ENCODE peak calls at places on chromosomes 11 and 22, in ten cellular contexts. One of them, this sample, is unnamed.

GRCh38 chr11:47415949-47416472 is 7.6 kb downstream of the SLC39A13 start:
- DNase-seq in H1: no peak
- DNase-seq in Calu3: peak
- DNase-seq in BE2C: no peak
- DNase-seq in A549: peak
- DNase-seq in stomach: peak
- DNase-seq in ovary: peak
- DNase-seq in MCF 10A: peak
- DNase-seq in nephron progenitor cell: no peak
- DNase-seq in astrocyte: peak
- DNase-seq in this sample: no peak

GRCh38 chr11:272195-272930 is 5.8 kb upstream of the NLRP6 start:
- DNase-seq in H1: no peak
- DNase-seq in Calu3: no peak
- DNase-seq in BE2C: no peak
- DNase-seq in A549: no peak
- DNase-seq in stomach: no peak
- DNase-seq in ovary: no peak
- DNase-seq in MCF 10A: no peak
- DNase-seq in nephron progenitor cell: no peak
- DNase-seq in astrocyte: no peak
- DNase-seq in this sample: no peak

GRCh38 chr22:35567794-35568193 is 27.2 kb downstream of the RASD2 start:
- DNase-seq in H1: no peak
- DNase-seq in Calu3: no peak
- DNase-seq in BE2C: peak
- DNase-seq in A549: no peak
- DNase-seq in stomach: no peak
- DNase-seq in ovary: no peak
- DNase-seq in MCF 10A: no peak
- DNase-seq in nephron progenitor cell: no peak
- DNase-seq in astrocyte: no peak
- DNase-seq in this sample: no peak

GRCh38 chr11:65183201-65183891 is 1.6 kb downstream of the CAPN1 start:
- DNase-seq in H1: no peak
- DNase-seq in Calu3: peak
- DNase-seq in BE2C: no peak
- DNase-seq in A549: no peak
- DNase-seq in stomach: no peak
- DNase-seq in ovary: no peak
- DNase-seq in MCF 10A: peak
- DNase-seq in nephron progenitor cell: no peak
- DNase-seq in astrocyte: no peak
- DNase-seq in this sample: no peak

GRCh38 chr11:31443802-31444201 is 65.6 kb downstream of the IMMP1L start:
- DNase-seq in H1: no peak
- DNase-seq in Calu3: no peak
- DNase-seq in BE2C: no peak
- DNase-seq in A549: no peak
- DNase-seq in stomach: no peak
- DNase-seq in ovary: no peak
- DNase-seq in MCF 10A: no peak
- DNase-seq in nephron progenitor cell: no peak
- DNase-seq in astrocyte: no peak
- DNase-seq in this sample: no peak

GRCh38 chr11:3894128-3894731 is 38.8 kb downstream of the STIM1 start:
- DNase-seq in H1: no peak
- DNase-seq in Calu3: no peak
- DNase-seq in BE2C: no peak
- DNase-seq in A549: no peak
- DNase-seq in stomach: no peak
- DNase-seq in ovary: no peak
- DNase-seq in MCF 10A: no peak
- DNase-seq in nephron progenitor cell: no peak
- DNase-seq in astrocyte: no peak
- DNase-seq in this sample: no peak

GRCh38 chr22:26476705-26477340 is 6.8 kb downstream of the HPS4 start:
- DNase-seq in H1: no peak
- DNase-seq in Calu3: no peak
- DNase-seq in BE2C: no peak
- DNase-seq in A549: no peak
- DNase-seq in stomach: no peak
- DNase-seq in ovary: no peak
- DNase-seq in MCF 10A: no peak
- DNase-seq in nephron progenitor cell: no peak
- DNase-seq in astrocyte: peak
- DNase-seq in this sample: no peak

GRCh38 chr22:45208993-45209838 is 31.5 kb downstream of the KIAA0930 start:
- DNase-seq in H1: peak
- DNase-seq in Calu3: peak
- DNase-seq in BE2C: peak
- DNase-seq in A549: peak
- DNase-seq in stomach: no peak
- DNase-seq in ovary: no peak
- DNase-seq in MCF 10A: peak
- DNase-seq in nephron progenitor cell: peak
- DNase-seq in astrocyte: peak
- DNase-seq in this sample: no peak

GRCh38 chr11:82462588-82462987 is 271.1 kb downstream of the FAM181B start:
- DNase-seq in H1: no peak
- DNase-seq in Calu3: no peak
- DNase-seq in BE2C: no peak
- DNase-seq in A549: no peak
- DNase-seq in stomach: no peak
- DNase-seq in ovary: no peak
- DNase-seq in MCF 10A: no peak
- DNase-seq in nephron progenitor cell: no peak
- DNase-seq in astrocyte: no peak
- DNase-seq in this sample: no peak

GRCh38 chr11:97389270-97389669 is 999.5 kb downstream of the JRKL start:
- DNase-seq in H1: no peak
- DNase-seq in Calu3: no peak
- DNase-seq in BE2C: no peak
- DNase-seq in A549: no peak
- DNase-seq in stomach: no peak
- DNase-seq in ovary: no peak
- DNase-seq in MCF 10A: no peak
- DNase-seq in nephron progenitor cell: no peak
- DNase-seq in astrocyte: no peak
- DNase-seq in this sample: no peak

GRCh38 chr22:29037340-29037932 is 24.2 kb downstream of the C22orf31 start:
- DNase-seq in H1: no peak
- DNase-seq in Calu3: no peak
- DNase-seq in BE2C: no peak
- DNase-seq in A549: no peak
- DNase-seq in stomach: no peak
- DNase-seq in ovary: no peak
- DNase-seq in MCF 10A: no peak
- DNase-seq in nephron progenitor cell: no peak
- DNase-seq in astrocyte: no peak
- DNase-seq in this sample: no peak

GRCh38 chr22:32100711-32101110 is 57.6 kb downstream of the SLC5A1 start:
- DNase-seq in H1: no peak
- DNase-seq in Calu3: peak
- DNase-seq in BE2C: no peak
- DNase-seq in A549: no peak
- DNase-seq in stomach: no peak
- DNase-seq in ovary: no peak
- DNase-seq in MCF 10A: no peak
- DNase-seq in nephron progenitor cell: no peak
- DNase-seq in astrocyte: no peak
- DNase-seq in this sample: no peak

GRCh38 chr22:32106930-32107329 is 52.2 kb downstream of the C22orf42 start:
- DNase-seq in H1: no peak
- DNase-seq in Calu3: peak
- DNase-seq in BE2C: no peak
- DNase-seq in A549: no peak
- DNase-seq in stomach: no peak
- DNase-seq in ovary: no peak
- DNase-seq in MCF 10A: peak
- DNase-seq in nephron progenitor cell: peak
- DNase-seq in astrocyte: no peak
- DNase-seq in this sample: peak

DNA sequence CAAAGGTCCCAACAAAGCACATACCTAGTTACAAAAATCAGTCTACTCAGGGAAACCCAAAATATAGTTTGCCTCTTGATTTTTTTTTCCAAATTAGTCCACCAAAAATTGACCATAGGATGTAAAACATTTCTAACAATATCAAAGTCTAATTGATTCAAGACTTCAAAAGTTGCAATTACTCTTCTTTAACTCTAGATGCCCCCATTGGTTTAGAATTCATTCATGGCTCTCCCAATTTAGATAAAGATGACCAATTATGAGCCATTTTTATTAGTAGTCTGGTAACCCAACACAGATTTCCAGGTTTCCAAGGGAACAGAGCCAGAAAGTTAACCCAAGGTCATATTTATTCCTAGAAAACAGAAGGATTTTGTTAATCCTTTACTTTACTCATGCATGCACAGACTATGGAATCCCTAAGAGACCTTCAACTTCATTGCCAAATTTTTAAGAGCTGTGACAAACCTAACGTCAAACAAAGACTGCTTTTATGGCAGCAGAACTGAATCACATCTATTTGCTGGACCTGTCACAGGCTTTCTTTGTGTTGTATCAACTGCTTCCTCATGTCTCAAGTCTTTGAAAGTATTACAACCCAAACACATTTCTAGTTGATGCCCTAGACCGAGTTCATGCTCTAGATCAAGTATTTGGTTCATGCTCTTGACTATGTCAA is 55.3 kb downstream of the C22orf42 start:
- DNase-seq in H1: no peak
- DNase-seq in Calu3: no peak
- DNase-seq in BE2C: no peak
- DNase-seq in A549: no peak
- DNase-seq in stomach: no peak
- DNase-seq in ovary: no peak
- DNase-seq in MCF 10A: peak
- DNase-seq in nephron progenitor cell: no peak
- DNase-seq in astrocyte: no peak
- DNase-seq in this sample: no peak
- TF ChIP-seq CTCF in H1: peak
- TF ChIP-seq CTCF in Calu3: peak
- TF ChIP-seq CTCF in BE2C: no peak
- TF ChIP-seq CTCF in A549: peak
- TF ChIP-seq CTCF in stomach: no peak
- TF ChIP-seq CTCF in ovary: no peak
- TF ChIP-seq CTCF in MCF 10A: peak
- TF ChIP-seq CTCF in nephron progenitor cell: no peak
- TF ChIP-seq CTCF in astrocyte: peak
- TF ChIP-seq CTCF in this sample: peak

DNA sequence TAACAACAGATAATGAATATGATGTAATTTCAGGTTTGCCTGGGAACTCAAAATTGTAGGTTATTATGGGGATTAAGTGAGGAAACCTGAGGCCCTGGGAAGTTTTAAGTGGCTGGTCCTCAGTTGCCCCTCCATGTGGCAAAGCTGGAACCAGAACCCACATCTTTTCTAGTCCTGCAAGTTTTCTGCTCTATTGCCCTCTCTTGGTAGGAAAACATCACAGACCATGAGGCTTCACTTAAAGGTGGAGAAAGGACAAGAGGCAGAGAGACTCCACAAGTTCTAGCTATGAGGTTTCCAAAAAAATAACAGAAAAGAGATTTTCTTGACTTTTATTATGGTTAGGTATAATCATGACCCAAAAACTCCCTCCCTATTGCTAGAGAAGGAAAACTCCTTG is 115.5 kb upstream of the DDI1 start:
- DNase-seq in H1: no peak
- DNase-seq in Calu3: no peak
- DNase-seq in BE2C: no peak
- DNase-seq in A549: no peak
- DNase-seq in stomach: no peak
- DNase-seq in ovary: no peak
- DNase-seq in MCF 10A: no peak
- DNase-seq in nephron progenitor cell: no peak
- DNase-seq in astrocyte: no peak
- DNase-seq in this sample: no peak
- TF ChIP-seq CTCF in H1: peak
- TF ChIP-seq CTCF in Calu3: no peak
- TF ChIP-seq CTCF in BE2C: peak
- TF ChIP-seq CTCF in A549: no peak
- TF ChIP-seq CTCF in stomach: no peak
- TF ChIP-seq CTCF in ovary: no peak
- TF ChIP-seq CTCF in MCF 10A: no peak
- TF ChIP-seq CTCF in nephron progenitor cell: no peak
- TF ChIP-seq CTCF in astrocyte: no peak
- TF ChIP-seq CTCF in this sample: no peak

GRCh38 chr11:118226294-118226693 is 1.5 kb upstream of the JAML start:
- DNase-seq in H1: no peak
- DNase-seq in Calu3: no peak
- DNase-seq in BE2C: no peak
- DNase-seq in A549: peak
- DNase-seq in stomach: no peak
- DNase-seq in ovary: no peak
- DNase-seq in MCF 10A: no peak
- DNase-seq in nephron progenitor cell: no peak
- DNase-seq in astrocyte: peak
- DNase-seq in this sample: no peak

GRCh38 chr11:118226781-118227180 is 2.0 kb upstream of the JAML start:
- DNase-seq in H1: no peak
- DNase-seq in Calu3: no peak
- DNase-seq in BE2C: no peak
- DNase-seq in A549: no peak
- DNase-seq in stomach: no peak
- DNase-seq in ovary: no peak
- DNase-seq in MCF 10A: no peak
- DNase-seq in nephron progenitor cell: no peak
- DNase-seq in astrocyte: no peak
- DNase-seq in this sample: no peak

GRCh38 chr11:118223992-118224391 is 819 bp downstream of the JAML start:
- DNase-seq in H1: no peak
- DNase-seq in Calu3: no peak
- DNase-seq in BE2C: no peak
- DNase-seq in A549: no peak
- DNase-seq in stomach: no peak
- DNase-seq in ovary: no peak
- DNase-seq in MCF 10A: no peak
- DNase-seq in nephron progenitor cell: no peak
- DNase-seq in astrocyte: no peak
- DNase-seq in this sample: no peak

GRCh38 chr11:118223576-118223975 is 1.2 kb downstream of the JAML start:
- DNase-seq in H1: no peak
- DNase-seq in Calu3: no peak
- DNase-seq in BE2C: no peak
- DNase-seq in A549: no peak
- DNase-seq in stomach: no peak
- DNase-seq in ovary: no peak
- DNase-seq in MCF 10A: no peak
- DNase-seq in nephron progenitor cell: no peak
- DNase-seq in astrocyte: no peak
- DNase-seq in this sample: no peak

GRCh38 chr11:118224512-118225180 is at the start of gene JAML:
- DNase-seq in H1: no peak
- DNase-seq in Calu3: no peak
- DNase-seq in BE2C: no peak
- DNase-seq in A549: no peak
- DNase-seq in stomach: peak
- DNase-seq in ovary: no peak
- DNase-seq in MCF 10A: no peak
- DNase-seq in nephron progenitor cell: no peak
- DNase-seq in astrocyte: no peak
- DNase-seq in this sample: no peak
- TF ChIP-seq CTCF in H1: no peak
- TF ChIP-seq CTCF in Calu3: no peak
- TF ChIP-seq CTCF in BE2C: no peak
- TF ChIP-seq CTCF in A549: no peak
- TF ChIP-seq CTCF in stomach: no peak
- TF ChIP-seq CTCF in ovary: no peak
- TF ChIP-seq CTCF in MCF 10A: no peak
- TF ChIP-seq CTCF in nephron progenitor cell: no peak
- TF ChIP-seq CTCF in astrocyte: no peak
- TF ChIP-seq CTCF in this sample: no peak

GRCh38 chr11:120781486-120782120 is 242.3 kb upstream of the TBCEL start:
- DNase-seq in H1: no peak
- DNase-seq in Calu3: no peak
- DNase-seq in BE2C: no peak
- DNase-seq in A549: no peak
- DNase-seq in stomach: no peak
- DNase-seq in ovary: no peak
- DNase-seq in MCF 10A: no peak
- DNase-seq in nephron progenitor cell: no peak
- DNase-seq in astrocyte: no peak
- DNase-seq in this sample: no peak
- TF ChIP-seq CTCF in H1: no peak
- TF ChIP-seq CTCF in Calu3: no peak
- TF ChIP-seq CTCF in BE2C: no peak
- TF ChIP-seq CTCF in A549: no peak
- TF ChIP-seq CTCF in stomach: no peak
- TF ChIP-seq CTCF in ovary: no peak
- TF ChIP-seq CTCF in MCF 10A: no peak
- TF ChIP-seq CTCF in nephron progenitor cell: no peak
- TF ChIP-seq CTCF in astrocyte: no peak
- TF ChIP-seq CTCF in this sample: no peak